ENCODE peak calls at places on chromosome 14, in four cellular contexts. R is WTC11, N is K562, U is HepG2. H is an unnamed sample.

GRCh38 chr14:30064454-30064853 is 136.8 kb upstream of the PRKD1 start:
- DNase-seq in R (no peak), N (no peak), U (no peak), H (no peak)

GRCh38 chr14:27553820-27554219 is 956.0 kb upstream of the NOVA1 start:
- DNase-seq in R (no peak), N (no peak), U (no peak), H (peak)

GRCh38 chr14:45990252-45990651 is 661.3 kb downstream of the RPL10L start:
- DNase-seq in R (no peak), N (no peak), U (no peak), H (peak)

GRCh38 chr14:39857656-39858055 is 425.4 kb upstream of the FBXO33 start:
- DNase-seq in R (no peak), N (no peak), U (no peak), H (no peak)

GRCh38 chr14:37253905-37254304 is 56.2 kb downstream of the MIPOL1 start:
- DNase-seq in R (no peak), N (no peak), U (no peak), H (no peak)

GRCh38 chr14:91245029-91245428 is 525 bp upstream of the GPR68 start:
- DNase-seq in R (no peak), N (no peak), U (no peak), H (no peak)

GRCh38 chr14:99035712-99036593 is 236.0 kb downstream of the BCL11B start:
- DNase-seq in R (peak), N (no peak), U (peak), H (peak)

GRCh38 chr14:101116065-101116464 is 212.5 kb upstream of the RTL1 start:
- DNase-seq in R (no peak), N (no peak), U (no peak), H (no peak)

GRCh38 chr14:62436256-62436655 is 609.0 kb downstream of the KCNH5 start:
- DNase-seq in R (no peak), N (no peak), U (no peak), H (no peak)

GRCh38 chr14:19878029-19878642 is 3.2 kb downstream of the OR4K2 start:
- DNase-seq in R (no peak), N (peak), U (peak), H (no peak)

GRCh38 chr14:69886843-69887242 is 7.6 kb downstream of the SMOC1 start:
- DNase-seq in R (no peak), N (no peak), U (no peak), H (no peak)

GRCh38 chr14:68440776-68441175 is 352.1 kb downstream of the ZFP36L1 start:
- DNase-seq in R (no peak), N (no peak), U (no peak), H (no peak)

GRCh38 chr14:105508601-105509000 is 17.6 kb downstream of the TEDC1 start:
- DNase-seq in R (no peak), N (no peak), U (no peak), H (no peak)

GRCh38 chr14:47442206-47442605 is 233.2 kb downstream of the MDGA2 start:
- DNase-seq in R (peak), N (no peak), U (peak), H (no peak)

GRCh38 chr14:64910847-64911495 is 3.3 kb upstream of the CHURC1 start:
- DNase-seq in R (no peak), N (peak), U (peak), H (peak)

GRCh38 chr14:95101736-95102677 is 55.3 kb downstream of the DICER1 start:
- DNase-seq in R (no peak), N (no peak), U (no peak), H (no peak)

DNA sequence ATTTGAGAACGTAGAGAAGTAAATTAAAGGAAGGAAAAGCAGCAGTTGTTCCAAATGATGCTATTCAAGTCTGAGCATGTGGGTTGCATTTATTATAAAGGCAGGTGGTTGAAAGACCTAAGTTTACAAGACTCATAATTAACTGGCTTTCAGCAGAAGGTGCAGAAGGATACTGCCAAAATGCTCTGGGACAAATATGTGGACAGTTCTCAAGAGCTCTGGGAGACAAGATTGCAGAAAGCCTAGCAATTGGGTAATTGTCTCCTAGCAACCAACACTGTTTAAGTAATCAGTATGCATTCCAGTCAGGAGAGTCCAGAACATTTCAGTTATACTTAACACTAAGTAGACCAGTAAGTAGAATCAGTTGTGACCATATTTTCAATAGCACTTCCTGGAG is 131.5 kb downstream of the GPR135 start:
- DNase-seq in R (no peak), N (no peak), U (peak), H (peak)
- TF ChIP-seq HMGXB4 in R (no peak), N (no peak), U (no peak), H (no peak)

GRCh38 chr14:23494223-23494622 is 24.7 kb downstream of the NGDN start:
- DNase-seq in R (peak), N (no peak), U (peak), H (no peak)
- TF ChIP-seq HMGXB4 in R (no peak), N (no peak), U (no peak), H (no peak)

GRCh38 chr14:54529811-54530210 is 20.1 kb downstream of the CGRRF1 start:
- DNase-seq in R (no peak), N (no peak), U (no peak), H (no peak)
- TF ChIP-seq HMGXB4 in R (no peak), N (no peak), U (no peak), H (no peak)

DNA sequence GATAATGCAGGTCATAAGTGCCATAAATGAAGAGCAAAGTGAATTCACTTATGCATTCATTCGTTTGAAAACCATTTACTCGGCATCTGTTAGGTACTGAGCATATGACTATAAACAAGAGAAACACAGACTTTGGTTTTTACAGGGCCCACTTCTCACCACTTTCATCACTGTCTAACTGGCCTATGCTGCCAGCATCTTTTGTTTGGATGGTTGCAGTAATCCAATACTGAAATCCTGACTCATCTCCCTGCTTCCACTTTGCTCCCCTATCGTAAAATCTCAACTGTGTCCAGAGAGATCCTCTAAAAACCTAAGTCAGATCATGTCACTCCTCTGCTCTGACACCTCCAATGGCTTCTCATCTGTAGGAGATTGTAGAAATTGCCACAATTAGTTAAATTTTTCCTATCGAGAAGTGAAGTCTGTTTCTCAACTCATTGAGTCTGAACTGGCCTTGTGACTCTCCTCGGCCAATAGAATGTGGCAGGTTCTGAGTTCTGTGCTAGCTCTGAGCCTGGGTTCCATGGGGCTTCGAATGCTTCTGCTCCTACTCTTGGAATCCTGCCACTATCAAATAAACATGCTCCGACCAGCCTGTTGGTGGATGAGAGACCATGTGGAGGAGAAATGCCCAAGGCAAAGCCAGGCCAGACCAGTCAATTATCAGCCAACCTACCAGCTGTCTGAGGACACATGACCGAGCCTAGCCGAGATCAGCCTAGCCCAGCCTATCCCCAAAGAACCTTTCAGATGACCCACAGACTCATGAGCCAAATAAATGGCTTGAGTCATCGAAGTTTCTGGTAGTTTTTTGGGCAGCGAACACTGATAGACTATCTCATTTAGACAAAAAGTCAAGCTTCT is 2.2 kb upstream of the BATF start:
- DNase-seq in R (no peak), N (no peak), U (no peak), H (no peak)
- TF ChIP-seq HMGXB4 in R (no peak), N (no peak), U (no peak), H (no peak)

H was measured in A549.